ENCODE peak calls at places on chromosomes 7 and 10, in four cellular contexts. One of them, this sample, is unnamed.

GRCh38 chr7:82209200-82209599 is 234.4 kb downstream of the CACNA2D1 start:
- DNase-seq in fibroblast of lung: no peak
- DNase-seq in hepatocyte: no peak
- DNase-seq in mammary epithelial cell: no peak
- DNase-seq in this sample: no peak

GRCh38 chr10:32938554-32939061 is 19.4 kb downstream of the ITGB1 start:
- DNase-seq in fibroblast of lung: no peak
- DNase-seq in hepatocyte: peak; percentile 51
- DNase-seq in mammary epithelial cell: peak; percentile 37
- DNase-seq in this sample: no peak

GRCh38 chr10:70493660-70494234 is 15.2 kb downstream of the PALD1 start:
- DNase-seq in fibroblast of lung: no peak
- DNase-seq in hepatocyte: peak; percentile 53
- DNase-seq in mammary epithelial cell: no peak
- DNase-seq in this sample: peak; percentile 97

GRCh38 chr7:1060315-1061080 is 16.2 kb downstream of the GPR146 start:
- DNase-seq in fibroblast of lung: no peak
- DNase-seq in hepatocyte: peak; percentile 50
- DNase-seq in mammary epithelial cell: no peak
- DNase-seq in this sample: peak; percentile 21

GRCh38 chr7:156954941-156955340 is 5.4 kb downstream of the NOM1 start:
- DNase-seq in fibroblast of lung: no peak
- DNase-seq in hepatocyte: no peak
- DNase-seq in mammary epithelial cell: peak; percentile 16
- DNase-seq in this sample: no peak

GRCh38 chr10:93436577-93436976 is 45.6 kb downstream of the MYOF start:
- DNase-seq in fibroblast of lung: peak; percentile 99
- DNase-seq in hepatocyte: peak; percentile 77
- DNase-seq in mammary epithelial cell: peak; percentile 77
- DNase-seq in this sample: no peak

GRCh38 chr7:112129655-112130323 is 76.4 kb downstream of the DOCK4 start:
- DNase-seq in fibroblast of lung: no peak
- DNase-seq in hepatocyte: no peak
- DNase-seq in mammary epithelial cell: peak; percentile 25
- DNase-seq in this sample: no peak

GRCh38 chr10:69739561-69739960 is 62.1 kb upstream of the COL13A1 start:
- DNase-seq in fibroblast of lung: no peak
- DNase-seq in hepatocyte: no peak
- DNase-seq in mammary epithelial cell: no peak
- DNase-seq in this sample: no peak

GRCh38 chr10:48811461-48811860 is 126.8 kb downstream of the WDFY4 start:
- DNase-seq in fibroblast of lung: peak; percentile 39
- DNase-seq in hepatocyte: no peak
- DNase-seq in mammary epithelial cell: peak; percentile 49
- DNase-seq in this sample: no peak

GRCh38 chr10:109972372-109973001 is 35.3 kb upstream of the ADD3 start:
- DNase-seq in fibroblast of lung: no peak
- DNase-seq in hepatocyte: no peak
- DNase-seq in mammary epithelial cell: no peak
- DNase-seq in this sample: no peak

GRCh38 chr10:72083234-72084093 is 4.9 kb downstream of the SPOCK2 start:
- DNase-seq in fibroblast of lung: no peak
- DNase-seq in hepatocyte: no peak
- DNase-seq in mammary epithelial cell: no peak
- DNase-seq in this sample: no peak

GRCh38 chr10:77114181-77114821 is 523.3 kb downstream of the KCNMA1 start:
- DNase-seq in fibroblast of lung: no peak
- DNase-seq in hepatocyte: no peak
- DNase-seq in mammary epithelial cell: no peak
- DNase-seq in this sample: no peak

GRCh38 chr10:129057856-129058663 is 409.0 kb upstream of the MGMT start:
- DNase-seq in fibroblast of lung: no peak
- DNase-seq in hepatocyte: no peak
- DNase-seq in mammary epithelial cell: no peak
- DNase-seq in this sample: no peak

GRCh38 chr10:69684020-69684980 is 54.3 kb downstream of the FAM241B start:
- DNase-seq in fibroblast of lung: peak; percentile 52
- DNase-seq in hepatocyte: peak; percentile 87
- DNase-seq in mammary epithelial cell: peak; percentile 61
- DNase-seq in this sample: no peak

GRCh38 chr7:158442260-158442659 is 145.4 kb downstream of the PTPRN2 start:
- DNase-seq in fibroblast of lung: no peak
- DNase-seq in hepatocyte: peak; percentile 35
- DNase-seq in mammary epithelial cell: no peak
- DNase-seq in this sample: peak; percentile 3

GRCh38 chr7:43844257-43844656 is 25.1 kb downstream of the MRPS24 start:
- DNase-seq in fibroblast of lung: no peak
- DNase-seq in hepatocyte: no peak
- DNase-seq in mammary epithelial cell: no peak
- DNase-seq in this sample: no peak

GRCh38 chr10:283916-284356 is 148.7 kb downstream of the ZMYND11 start:
- DNase-seq in fibroblast of lung: no peak
- DNase-seq in hepatocyte: no peak
- DNase-seq in mammary epithelial cell: no peak
- DNase-seq in this sample: no peak

GRCh38 chr10:50322075-50322474 is 70.8 kb upstream of the ASAH2 start:
- DNase-seq in fibroblast of lung: peak; percentile 76
- DNase-seq in hepatocyte: no peak
- DNase-seq in mammary epithelial cell: peak; percentile 90
- DNase-seq in this sample: no peak

GRCh38 chr10:50400694-50401093 is 149.4 kb upstream of the ASAH2 start:
- DNase-seq in fibroblast of lung: no peak
- DNase-seq in hepatocyte: no peak
- DNase-seq in mammary epithelial cell: no peak
- DNase-seq in this sample: no peak

GRCh38 chr10:66833861-66834260 is 92.0 kb upstream of the LRRTM3 start:
- DNase-seq in fibroblast of lung: peak; percentile 43
- DNase-seq in hepatocyte: no peak
- DNase-seq in mammary epithelial cell: peak; percentile 76
- DNase-seq in this sample: no peak
- H2AFZ ChIP-seq in fibroblast of lung: no peak overlapping the region
- H2AFZ ChIP-seq in hepatocyte: no peak overlapping the region
- H2AFZ ChIP-seq in mammary epithelial cell: peak overlapping the region; percentile 10
- H2AFZ ChIP-seq in this sample: no peak overlapping the region

GRCh38 chr7:153832160-153832559 is 220.0 kb upstream of the DPP6 start:
- DNase-seq in fibroblast of lung: no peak
- DNase-seq in hepatocyte: no peak
- DNase-seq in mammary epithelial cell: no peak
- DNase-seq in this sample: no peak

GRCh38 chr7:153835712-153836265 is 216.4 kb upstream of the DPP6 start:
- DNase-seq in fibroblast of lung: no peak
- DNase-seq in hepatocyte: no peak
- DNase-seq in mammary epithelial cell: no peak
- DNase-seq in this sample: no peak

GRCh38 chr7:153840861-153841260 is 211.3 kb upstream of the DPP6 start:
- DNase-seq in fibroblast of lung: no peak
- DNase-seq in hepatocyte: no peak
- DNase-seq in mammary epithelial cell: no peak
- DNase-seq in this sample: no peak

GRCh38 chr7:153829523-153829922 is 222.7 kb upstream of the DPP6 start:
- DNase-seq in fibroblast of lung: no peak
- DNase-seq in hepatocyte: no peak
- DNase-seq in mammary epithelial cell: no peak
- DNase-seq in this sample: no peak

GRCh38 chr7:153835104-153835503 is 217.1 kb upstream of the DPP6 start:
- DNase-seq in fibroblast of lung: no peak
- DNase-seq in hepatocyte: no peak
- DNase-seq in mammary epithelial cell: no peak
- DNase-seq in this sample: no peak
- TF ChIP-seq CTCF in fibroblast of lung: no peak
- TF ChIP-seq CTCF in hepatocyte: no peak
- TF ChIP-seq CTCF in mammary epithelial cell: no peak
- TF ChIP-seq CTCF in this sample: peak; percentile 24

GRCh38 chr10:79244068-79244442 is 103.2 kb upstream of the PPIF start:
- DNase-seq in fibroblast of lung: no peak
- DNase-seq in hepatocyte: no peak
- DNase-seq in mammary epithelial cell: no peak
- DNase-seq in this sample: peak; percentile 46
- H3K4me1 ChIP-seq in fibroblast of lung: peaks cover 37% of the 10 kb centered on the region
- H3K4me1 ChIP-seq in hepatocyte: peaks cover 29% of the 10 kb centered on the region
- H3K4me1 ChIP-seq in mammary epithelial cell: peaks cover 42% of the 10 kb centered on the region
- H3K4me1 ChIP-seq in this sample: peaks cover 63% of the 10 kb centered on the region

DNA sequence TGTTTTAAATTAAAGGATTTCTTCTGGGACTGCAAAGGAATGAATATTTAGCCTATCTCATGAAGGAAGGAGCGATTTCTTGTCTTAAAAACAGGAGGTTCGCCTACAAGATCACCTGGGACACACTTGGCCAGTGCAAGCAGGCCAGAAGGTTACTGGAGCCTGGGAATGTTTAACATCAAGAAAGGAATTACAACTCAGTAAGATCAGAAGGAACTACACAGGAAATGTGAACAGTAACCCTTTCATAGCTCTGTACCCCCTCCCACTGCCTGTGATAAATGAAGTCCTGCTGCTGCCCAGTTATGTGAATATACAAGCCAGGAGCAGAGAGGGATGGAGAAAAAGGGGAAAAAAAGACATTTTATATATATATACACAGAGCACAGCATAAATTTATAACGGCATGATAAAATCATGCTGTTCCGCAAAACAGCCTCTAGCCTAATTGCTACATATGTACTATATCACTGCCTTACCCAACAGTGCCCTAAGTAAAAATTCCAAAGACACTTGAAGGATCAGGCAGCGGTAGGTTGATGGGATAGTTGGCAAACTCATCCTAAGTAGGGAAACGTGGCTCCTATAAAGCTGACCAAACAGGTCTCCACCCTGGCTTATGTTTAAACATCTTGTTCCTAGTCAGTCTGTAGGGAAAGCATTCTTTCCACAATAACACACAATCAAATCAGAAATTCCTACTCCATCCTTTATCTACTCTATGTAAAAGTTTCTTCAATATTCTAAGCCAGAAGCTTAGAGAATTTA is 63.8 kb downstream of the ZNF438 start:
- DNase-seq in fibroblast of lung: no peak
- DNase-seq in hepatocyte: peak; percentile 44
- DNase-seq in mammary epithelial cell: no peak
- DNase-seq in this sample: no peak
- H2AFZ ChIP-seq in fibroblast of lung: no peak overlapping the region
- H2AFZ ChIP-seq in hepatocyte: no peak overlapping the region
- H2AFZ ChIP-seq in mammary epithelial cell: no peak overlapping the region
- H2AFZ ChIP-seq in this sample: no peak overlapping the region

GRCh38 chr7:129334473-129334872 is 99.8 kb upstream of the STRIP2 start:
- DNase-seq in fibroblast of lung: no peak
- DNase-seq in hepatocyte: no peak
- DNase-seq in mammary epithelial cell: no peak
- DNase-seq in this sample: no peak
- TF ChIP-seq CTCF in fibroblast of lung: no peak
- TF ChIP-seq CTCF in hepatocyte: no peak
- TF ChIP-seq CTCF in mammary epithelial cell: no peak
- TF ChIP-seq CTCF in this sample: peak; percentile 28

DNA sequence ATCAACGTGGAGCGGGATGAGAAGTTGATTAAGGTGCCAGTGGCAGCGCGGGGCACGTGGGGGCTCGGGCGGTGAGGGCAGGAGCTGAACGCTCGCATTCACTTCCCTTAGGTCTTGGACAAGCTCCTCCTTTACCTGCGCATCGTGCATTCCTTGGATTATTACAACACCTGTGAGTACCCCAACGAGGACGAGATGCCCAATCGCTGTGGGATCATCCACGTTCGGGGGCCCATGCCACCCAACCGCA is 2.7 kb downstream of the UFSP1 start:
- DNase-seq in fibroblast of lung: no peak
- DNase-seq in hepatocyte: no peak
- DNase-seq in mammary epithelial cell: no peak
- DNase-seq in this sample: no peak
- H3K4me1 ChIP-seq in fibroblast of lung: peaks cover 11% of the 10 kb centered on the region
- H3K4me1 ChIP-seq in hepatocyte: peaks cover 25% of the 10 kb centered on the region
- H3K4me1 ChIP-seq in mammary epithelial cell: peaks cover 32% of the 10 kb centered on the region
- H3K4me1 ChIP-seq in this sample: peaks cover 41% of the 10 kb centered on the region

DNA sequence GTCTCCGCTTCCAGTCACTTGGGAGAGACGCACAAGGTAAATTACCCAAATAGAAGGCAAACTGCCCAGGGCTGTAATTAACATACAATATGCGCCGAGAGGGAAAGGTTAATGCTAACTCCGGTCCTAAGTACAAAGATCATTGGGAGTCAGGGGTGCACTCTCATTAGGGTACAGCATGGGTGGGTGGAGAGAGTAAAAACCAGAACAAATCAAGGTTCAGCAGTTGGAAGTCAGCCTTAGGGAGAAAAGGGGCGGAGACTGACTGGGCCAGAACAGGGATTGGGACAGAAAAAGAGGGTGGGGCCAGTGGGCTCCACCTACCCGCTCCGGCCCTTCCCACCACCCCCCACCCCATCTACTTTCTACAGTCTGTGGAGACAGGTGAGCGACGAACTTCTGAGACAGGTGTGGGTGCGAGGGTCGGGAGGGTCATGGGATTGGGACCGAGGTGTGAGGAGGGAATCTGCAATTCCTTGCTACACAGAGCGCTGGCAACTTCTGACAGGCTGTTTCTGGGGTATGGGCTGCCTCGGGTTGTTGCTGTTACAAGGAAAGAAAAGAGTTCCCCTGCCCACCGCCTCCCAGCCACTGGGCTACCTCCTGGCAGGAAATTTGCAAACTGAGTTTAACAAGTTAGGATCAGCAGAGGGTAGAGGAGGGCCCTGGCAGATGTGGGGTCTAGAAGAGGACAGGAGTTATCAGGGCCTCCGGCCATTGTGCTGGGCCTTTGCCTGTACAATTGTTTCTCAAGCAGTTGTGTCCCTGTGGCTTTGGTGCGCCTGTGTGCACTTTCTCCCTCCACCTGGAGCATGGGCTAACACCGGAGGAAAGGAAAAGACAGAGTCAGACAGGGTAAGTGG is at the start of gene TMEM139:
- DNase-seq in fibroblast of lung: no peak
- DNase-seq in hepatocyte: peak; percentile 85
- DNase-seq in mammary epithelial cell: no peak
- DNase-seq in this sample: no peak
- H2AFZ ChIP-seq in fibroblast of lung: no peak within 1 kb of the TSS
- H2AFZ ChIP-seq in hepatocyte: peak within 1 kb of the TSS; percentile 26
- H2AFZ ChIP-seq in mammary epithelial cell: peak within 1 kb of the TSS; percentile 89
- H2AFZ ChIP-seq in this sample: peak within 1 kb of the TSS; percentile 94

GRCh38 chr7:149241695-149242094 is 2.2 kb downstream of the ZNF212 start:
- DNase-seq in fibroblast of lung: no peak
- DNase-seq in hepatocyte: no peak
- DNase-seq in mammary epithelial cell: no peak
- DNase-seq in this sample: no peak

GRCh38 chr7:149237502-149237901 is 1.9 kb upstream of the ZNF212 start:
- DNase-seq in fibroblast of lung: no peak
- DNase-seq in hepatocyte: no peak
- DNase-seq in mammary epithelial cell: no peak
- DNase-seq in this sample: no peak

GRCh38 chr7:149238051-149238450 is 1.4 kb upstream of the ZNF212 start:
- DNase-seq in fibroblast of lung: no peak
- DNase-seq in hepatocyte: no peak
- DNase-seq in mammary epithelial cell: peak; percentile 65
- DNase-seq in this sample: no peak

GRCh38 chr7:149240637-149241036 is 1.2 kb downstream of the ZNF212 start:
- DNase-seq in fibroblast of lung: no peak
- DNase-seq in hepatocyte: no peak
- DNase-seq in mammary epithelial cell: no peak
- DNase-seq in this sample: no peak

GRCh38 chr7:149239345-149240143 is at the start of gene ZNF212:
- DNase-seq in fibroblast of lung: peak; percentile 84
- DNase-seq in hepatocyte: peak; percentile 95
- DNase-seq in mammary epithelial cell: peak; percentile 85
- DNase-seq in this sample: peak; percentile 92
- TF ChIP-seq CTCF in fibroblast of lung: peak; percentile 77
- TF ChIP-seq CTCF in hepatocyte: peak; percentile 89
- TF ChIP-seq CTCF in mammary epithelial cell: peak; percentile 88
- TF ChIP-seq CTCF in this sample: peak; percentile 84

This sample was measured in OCI-LY7.